ENCODE peak calls at places on chromosomes 5 and 9, in eight cellular contexts. One of them, this sample, is unnamed.

GRCh38 chr5:132775439-132776076 is 1.5 kb downstream of the SEPTIN8 start:
- DNase-seq in left colon: no peak
- DNase-seq in IMR-90: no peak
- DNase-seq in RPMI7951: no peak
- DNase-seq in GF-D8: no peak
- DNase-seq in bronchial epithelial cell: no peak
- DNase-seq in stimulated activated CD4-positive, alpha-beta T cell treated with anti-CD3 and anti-CD28 coated beads, Interleukin-1b, Interleukin-23, amount 100 ng/mL, for 24 hours: no peak
- DNase-seq in H4: no peak
- DNase-seq in this sample: no peak

GRCh38 chr9:87112656-87113055 is 165.3 kb upstream of the GAS1 start:
- DNase-seq in RPMI7951: no peak
- DNase-seq in IMR-90: peak
- DNase-seq in H4: no peak
- DNase-seq in stimulated activated CD4-positive, alpha-beta T cell treated with anti-CD3 and anti-CD28 coated beads, Interleukin-1b, Interleukin-23, amount 100 ng/mL, for 24 hours: no peak
- DNase-seq in left colon: no peak
- DNase-seq in bronchial epithelial cell: no peak
- DNase-seq in GF-D8: no peak
- DNase-seq in this sample: peak

GRCh38 chr5:138444774-138445546 is 6.1 kb downstream of the REEP2 start:
- DNase-seq in H4: no peak
- DNase-seq in left colon: no peak
- DNase-seq in RPMI7951: no peak
- DNase-seq in bronchial epithelial cell: no peak
- DNase-seq in IMR-90: no peak
- DNase-seq in stimulated activated CD4-positive, alpha-beta T cell treated with anti-CD3 and anti-CD28 coated beads, Interleukin-1b, Interleukin-23, amount 100 ng/mL, for 24 hours: no peak
- DNase-seq in GF-D8: no peak
- DNase-seq in this sample: no peak

GRCh38 chr9:76687861-76688374 is 76.3 kb upstream of the PCA3 start:
- DNase-seq in RPMI7951: peak
- DNase-seq in left colon: no peak
- DNase-seq in H4: peak
- DNase-seq in bronchial epithelial cell: peak
- DNase-seq in stimulated activated CD4-positive, alpha-beta T cell treated with anti-CD3 and anti-CD28 coated beads, Interleukin-1b, Interleukin-23, amount 100 ng/mL, for 24 hours: no peak
- DNase-seq in GF-D8: no peak
- DNase-seq in IMR-90: peak
- DNase-seq in this sample: peak

GRCh38 chr5:69075522-69076169 is 18.2 kb upstream of the SLC30A5 start:
- DNase-seq in H4: no peak
- DNase-seq in bronchial epithelial cell: no peak
- DNase-seq in RPMI7951: no peak
- DNase-seq in GF-D8: no peak
- DNase-seq in IMR-90: no peak
- DNase-seq in stimulated activated CD4-positive, alpha-beta T cell treated with anti-CD3 and anti-CD28 coated beads, Interleukin-1b, Interleukin-23, amount 100 ng/mL, for 24 hours: no peak
- DNase-seq in left colon: no peak
- DNase-seq in this sample: no peak

GRCh38 chr9:137724114-137724445 is 105.3 kb downstream of the EHMT1 start:
- DNase-seq in left colon: no peak
- DNase-seq in H4: no peak
- DNase-seq in GF-D8: no peak
- DNase-seq in RPMI7951: no peak
- DNase-seq in IMR-90: peak
- DNase-seq in stimulated activated CD4-positive, alpha-beta T cell treated with anti-CD3 and anti-CD28 coated beads, Interleukin-1b, Interleukin-23, amount 100 ng/mL, for 24 hours: no peak
- DNase-seq in bronchial epithelial cell: peak
- DNase-seq in this sample: peak

GRCh38 chr5:62931081-62931480 is 352.5 kb downstream of the LRRC70 start:
- DNase-seq in bronchial epithelial cell: no peak
- DNase-seq in GF-D8: no peak
- DNase-seq in left colon: no peak
- DNase-seq in IMR-90: no peak
- DNase-seq in RPMI7951: no peak
- DNase-seq in stimulated activated CD4-positive, alpha-beta T cell treated with anti-CD3 and anti-CD28 coated beads, Interleukin-1b, Interleukin-23, amount 100 ng/mL, for 24 hours: no peak
- DNase-seq in H4: no peak
- DNase-seq in this sample: no peak

GRCh38 chr5:96972599-96973334 is 36.9 kb downstream of the LNPEP start:
- DNase-seq in IMR-90: no peak
- DNase-seq in H4: no peak
- DNase-seq in RPMI7951: no peak
- DNase-seq in GF-D8: no peak
- DNase-seq in stimulated activated CD4-positive, alpha-beta T cell treated with anti-CD3 and anti-CD28 coated beads, Interleukin-1b, Interleukin-23, amount 100 ng/mL, for 24 hours: no peak
- DNase-seq in left colon: no peak
- DNase-seq in bronchial epithelial cell: no peak
- DNase-seq in this sample: no peak

GRCh38 chr5:1429501-1429900 is 15.7 kb downstream of the SLC6A3 start:
- DNase-seq in H4: no peak
- DNase-seq in stimulated activated CD4-positive, alpha-beta T cell treated with anti-CD3 and anti-CD28 coated beads, Interleukin-1b, Interleukin-23, amount 100 ng/mL, for 24 hours: no peak
- DNase-seq in IMR-90: no peak
- DNase-seq in bronchial epithelial cell: no peak
- DNase-seq in RPMI7951: peak
- DNase-seq in GF-D8: no peak
- DNase-seq in left colon: no peak
- DNase-seq in this sample: no peak

GRCh38 chr5:31165729-31166128 is 27.8 kb upstream of the CDH6 start:
- DNase-seq in H4: no peak
- DNase-seq in RPMI7951: no peak
- DNase-seq in bronchial epithelial cell: no peak
- DNase-seq in IMR-90: no peak
- DNase-seq in stimulated activated CD4-positive, alpha-beta T cell treated with anti-CD3 and anti-CD28 coated beads, Interleukin-1b, Interleukin-23, amount 100 ng/mL, for 24 hours: no peak
- DNase-seq in GF-D8: no peak
- DNase-seq in left colon: no peak
- DNase-seq in this sample: no peak

GRCh38 chr5:150302301-150303069 is at the start of gene ARSI:
- DNase-seq in left colon: no peak
- DNase-seq in IMR-90: no peak
- DNase-seq in H4: no peak
- DNase-seq in RPMI7951: no peak
- DNase-seq in bronchial epithelial cell: no peak
- DNase-seq in stimulated activated CD4-positive, alpha-beta T cell treated with anti-CD3 and anti-CD28 coated beads, Interleukin-1b, Interleukin-23, amount 100 ng/mL, for 24 hours: no peak
- DNase-seq in GF-D8: no peak
- DNase-seq in this sample: peak

GRCh38 chr5:2293906-2294305 is 411.2 kb upstream of the IRX4 start:
- DNase-seq in IMR-90: no peak
- DNase-seq in H4: peak
- DNase-seq in stimulated activated CD4-positive, alpha-beta T cell treated with anti-CD3 and anti-CD28 coated beads, Interleukin-1b, Interleukin-23, amount 100 ng/mL, for 24 hours: no peak
- DNase-seq in RPMI7951: no peak
- DNase-seq in left colon: no peak
- DNase-seq in bronchial epithelial cell: no peak
- DNase-seq in GF-D8: no peak
- DNase-seq in this sample: no peak

GRCh38 chr5:1550287-1551076 is 26.7 kb upstream of the LPCAT1 start:
- DNase-seq in GF-D8: no peak
- DNase-seq in bronchial epithelial cell: no peak
- DNase-seq in H4: no peak
- DNase-seq in RPMI7951: no peak
- DNase-seq in stimulated activated CD4-positive, alpha-beta T cell treated with anti-CD3 and anti-CD28 coated beads, Interleukin-1b, Interleukin-23, amount 100 ng/mL, for 24 hours: no peak
- DNase-seq in IMR-90: no peak
- DNase-seq in left colon: no peak
- DNase-seq in this sample: no peak

GRCh38 chr5:89904442-89904841 is 505.1 kb downstream of the CETN3 start:
- DNase-seq in bronchial epithelial cell: peak
- DNase-seq in GF-D8: no peak
- DNase-seq in stimulated activated CD4-positive, alpha-beta T cell treated with anti-CD3 and anti-CD28 coated beads, Interleukin-1b, Interleukin-23, amount 100 ng/mL, for 24 hours: no peak
- DNase-seq in IMR-90: no peak
- DNase-seq in H4: no peak
- DNase-seq in left colon: no peak
- DNase-seq in RPMI7951: no peak
- DNase-seq in this sample: peak

GRCh38 chr9:19102181-19102630 is 498 bp downstream of the HAUS6 start:
- DNase-seq in H4: no peak
- DNase-seq in GF-D8: peak
- DNase-seq in IMR-90: peak
- DNase-seq in stimulated activated CD4-positive, alpha-beta T cell treated with anti-CD3 and anti-CD28 coated beads, Interleukin-1b, Interleukin-23, amount 100 ng/mL, for 24 hours: no peak
- DNase-seq in bronchial epithelial cell: no peak
- DNase-seq in RPMI7951: peak
- DNase-seq in left colon: no peak
- DNase-seq in this sample: no peak

GRCh38 chr5:3417376-3417943 is 178.2 kb upstream of the IRX1 start:
- DNase-seq in bronchial epithelial cell: no peak
- DNase-seq in left colon: no peak
- DNase-seq in RPMI7951: no peak
- DNase-seq in IMR-90: no peak
- DNase-seq in stimulated activated CD4-positive, alpha-beta T cell treated with anti-CD3 and anti-CD28 coated beads, Interleukin-1b, Interleukin-23, amount 100 ng/mL, for 24 hours: no peak
- DNase-seq in H4: no peak
- DNase-seq in GF-D8: no peak
- DNase-seq in this sample: no peak

GRCh38 chr9:98924971-98925820 is 18.5 kb upstream of the COL15A1 start:
- DNase-seq in stimulated activated CD4-positive, alpha-beta T cell treated with anti-CD3 and anti-CD28 coated beads, Interleukin-1b, Interleukin-23, amount 100 ng/mL, for 24 hours: no peak
- DNase-seq in GF-D8: no peak
- DNase-seq in RPMI7951: no peak
- DNase-seq in bronchial epithelial cell: no peak
- DNase-seq in left colon: no peak
- DNase-seq in IMR-90: no peak
- DNase-seq in H4: no peak
- DNase-seq in this sample: no peak